ENCODE peak calls at places on chromosomes 13 and 19, in five cellular contexts. X is spleen, F is tibial nerve, P is uterus, M is epithelial cell of proximal tubule. N is an unnamed sample.

GRCh38 chr19:49421878-49422202 is 1.4 kb downstream of the PTH2 start:
- DNase-seq in X (no peak), F (no peak), P (no peak), M (no peak), N (no peak)

GRCh38 chr13:33441015-33441414 is 155.5 kb upstream of the STARD13 start:
- DNase-seq in X (no peak), F (no peak), P (no peak), M (peak), N (peak)

GRCh38 chr13:56670563-56670962 is 470.2 kb upstream of the PRR20A start:
- DNase-seq in X (no peak), F (no peak), P (no peak), M (peak), N (no peak)

GRCh38 chr19:22257381-22257780 is 28.9 kb upstream of the ZNF729 start:
- DNase-seq in X (no peak), F (no peak), P (no peak), M (no peak), N (no peak)

GRCh38 chr19:38228005-38228377 is 4.0 kb upstream of the DPF1 start:
- DNase-seq in X (no peak), F (no peak), P (no peak), M (no peak), N (no peak)

GRCh38 chr13:113978741-113979481 is 5.0 kb upstream of the C13orf46 start:
- DNase-seq in X (peak), F (no peak), P (peak), M (no peak), N (no peak)

GRCh38 chr19:15893498-15893897 is 4.4 kb downstream of the CYP4F2 start:
- DNase-seq in X (no peak), F (no peak), P (no peak), M (no peak), N (no peak)

GRCh38 chr13:50708461-50708860 is 135.0 kb downstream of the DLEU7 start:
- DNase-seq in X (no peak), F (no peak), P (no peak), M (no peak), N (no peak)

GRCh38 chr19:52296400-52296772 is 583 bp upstream of the ZNF480 start:
- DNase-seq in X (no peak), F (no peak), P (no peak), M (no peak), N (peak)

GRCh38 chr13:80830431-80830830 is 489.5 kb upstream of the SPRY2 start:
- DNase-seq in X (no peak), F (no peak), P (no peak), M (no peak), N (no peak)

GRCh38 chr13:66348745-66349720 is 881.1 kb downstream of the PCDH9 start:
- DNase-seq in X (no peak), F (no peak), P (no peak), M (no peak), N (no peak)

GRCh38 chr13:40023608-40024577 is 368.4 kb downstream of the COG6 start:
- DNase-seq in X (no peak), F (no peak), P (no peak), M (no peak), N (no peak)

GRCh38 chr13:65677906-65678305 is 1552.2 kb downstream of the PCDH9 start:
- DNase-seq in X (no peak), F (no peak), P (no peak), M (no peak), N (no peak)

GRCh38 chr13:76836311-76836710 is 49.9 kb downstream of the KCTD12 start:
- DNase-seq in X (no peak), F (no peak), P (no peak), M (no peak), N (no peak)

GRCh38 chr13:35855531-35856019 is 275.6 kb downstream of the DCLK1 start:
- DNase-seq in X (no peak), F (no peak), P (no peak), M (peak), N (no peak)

GRCh38 chr13:107721436-107721835 is 493.9 kb downstream of the LIG4 start:
- DNase-seq in X (no peak), F (no peak), P (no peak), M (no peak), N (no peak)

GRCh38 chr19:8017808-8018207 is 12.4 kb upstream of the ELAVL1 start:
- DNase-seq in X (peak), F (no peak), P (no peak), M (no peak), N (no peak)

GRCh38 chr13:107518292-107518691 is 697.0 kb downstream of the LIG4 start:
- DNase-seq in X (no peak), F (no peak), P (no peak), M (no peak), N (no peak)

GRCh38 chr13:33725340-33725739 is 92.6 kb upstream of the RFC3 start:
- DNase-seq in X (no peak), F (no peak), P (no peak), M (no peak), N (no peak)

GRCh38 chr13:44989941-44990340 is 603 bp downstream of the GPALPP1 start:
- DNase-seq in X (no peak), F (no peak), P (no peak), M (no peak), N (no peak)

GRCh38 chr19:38617283-38617763 is 430 bp downstream of the MAP4K1 start:
- DNase-seq in X (peak), F (no peak), P (no peak), M (no peak), N (no peak)

GRCh38 chr13:43089912-43090498 is 66.6 kb downstream of the DNAJC15 start:
- DNase-seq in X (no peak), F (no peak), P (no peak), M (no peak), N (no peak)

GRCh38 chr13:37526710-37527446 is 71.7 kb downstream of the POSTN start:
- DNase-seq in X (no peak), F (no peak), P (no peak), M (no peak), N (no peak)

GRCh38 chr19:55172741-55173140 is 6.3 kb upstream of the DNAAF3 start:
- DNase-seq in X (no peak), F (no peak), P (no peak), M (no peak), N (no peak)

GRCh38 chr19:45099465-45100201 is 6.7 kb downstream of the PPP1R37 start:
- DNase-seq in X (no peak), F (no peak), P (no peak), M (no peak), N (no peak)

GRCh38 chr19:30381366-30381765 is 9.2 kb downstream of the ZNF536 start:
- DNase-seq in X (no peak), F (no peak), P (no peak), M (no peak), N (no peak)

GRCh38 chr13:20064128-20064527 is 96.7 kb downstream of the GJA3 start:
- DNase-seq in X (no peak), F (no peak), P (no peak), M (no peak), N (no peak)

GRCh38 chr19:10927691-10928562 is 512 bp downstream of the YIPF2 start:
- DNase-seq in X (no peak), F (no peak), P (no peak), M (no peak), N (no peak)

GRCh38 chr13:73057284-73058025 is 1.4 kb upstream of the KLF5 start:
- DNase-seq in X (no peak), F (no peak), P (no peak), M (no peak), N (no peak)

DNA sequence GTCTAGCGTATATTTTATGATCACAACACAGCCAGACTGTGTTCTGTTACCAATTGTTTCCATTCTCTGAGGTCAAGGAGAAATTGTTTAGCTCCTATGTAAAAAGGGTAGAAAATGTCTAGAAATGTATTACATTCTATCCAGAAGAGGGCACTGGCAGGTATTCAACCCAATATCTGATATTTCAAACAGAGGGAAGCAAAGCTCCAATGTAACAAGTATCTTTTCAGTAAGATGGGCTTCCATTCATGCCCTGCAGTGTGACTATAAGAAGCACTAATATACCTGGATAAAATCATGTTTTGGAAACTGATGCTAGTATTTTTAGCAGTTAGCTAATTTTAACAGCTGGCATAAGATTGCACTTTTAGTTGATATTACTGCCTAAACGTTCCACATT is 312.7 kb downstream of the FGF14 start:
- DNase-seq in X (no peak), F (no peak), P (no peak), M (no peak), N (no peak)
- TF ChIP-seq CTCF in X (no peak), F (no peak), P (no peak), M (peak), N (no peak)

GRCh38 chr19:35716735-35716984 is 1.1 kb upstream of the KMT2B start:
- DNase-seq in X (peak), F (no peak), P (no peak), M (peak), N (no peak)
- TF ChIP-seq CTCF in X (no peak), F (no peak), P (no peak), M (no peak), N (no peak)

GRCh38 chr13:111460548-111461444 is 140.4 kb downstream of the TEX29 start:
- DNase-seq in X (no peak), F (no peak), P (peak), M (no peak), N (peak)
- TF ChIP-seq CTCF in X (no peak), F (peak), P (no peak), M (peak), N (no peak)

GRCh38 chr19:19062454-19063182 is 1.2 kb upstream of the SLC25A42 start:
- DNase-seq in X (no peak), F (no peak), P (no peak), M (no peak), N (no peak)
- TF ChIP-seq CTCF in X (no peak), F (no peak), P (no peak), M (no peak), N (no peak)

GRCh38 chr19:40762754-40763153 is 11.8 kb downstream of the SNRPA start:
- DNase-seq in X (no peak), F (no peak), P (no peak), M (no peak), N (no peak)
- TF ChIP-seq CTCF in X (no peak), F (no peak), P (no peak), M (no peak), N (no peak)

N was measured in endothelial cell.